ENCODE peak calls at places on chromosomes 13 and 19, in seven cellular contexts. One of them, this sample, is unnamed.
A peak's percentile ranks its signal among the peaks of the same experiment; 100 is the strongest.

GRCh38 chr13:80339841-80340642 is 884 bp downstream of the SPRY2 start:
- DNase-seq in fibroblast of pulmonary artery: peak; percentile 42
- DNase-seq in left ventricle myocardium inferior: peak; percentile 52
- DNase-seq in fibroblast of the aortic adventitia: peak; percentile 51
- DNase-seq in endodermal cell: peak; percentile 71
- DNase-seq in AG09309: no peak
- DNase-seq in lower leg skin: peak; percentile 89
- DNase-seq in this sample: no peak

GRCh38 chr19:57282011-57282636 is 1.8 kb downstream of the ZNF460 start:
- DNase-seq in left ventricle myocardium inferior: no peak
- DNase-seq in endodermal cell: no peak
- DNase-seq in lower leg skin: no peak
- DNase-seq in AG09309: no peak
- DNase-seq in fibroblast of the aortic adventitia: no peak
- DNase-seq in fibroblast of pulmonary artery: no peak
- DNase-seq in this sample: no peak

GRCh38 chr19:14517446-14517839 is 754 bp downstream of the DNAJB1 start:
- DNase-seq in AG09309: no peak
- DNase-seq in lower leg skin: no peak
- DNase-seq in fibroblast of pulmonary artery: peak; percentile 27
- DNase-seq in endodermal cell: no peak
- DNase-seq in fibroblast of the aortic adventitia: peak; percentile 37
- DNase-seq in left ventricle myocardium inferior: no peak
- DNase-seq in this sample: peak; percentile 65

GRCh38 chr19:9500796-9501195 is 2.4 kb upstream of the ZNF560 start:
- DNase-seq in endodermal cell: no peak
- DNase-seq in fibroblast of pulmonary artery: no peak
- DNase-seq in lower leg skin: no peak
- DNase-seq in left ventricle myocardium inferior: no peak
- DNase-seq in AG09309: no peak
- DNase-seq in fibroblast of the aortic adventitia: no peak
- DNase-seq in this sample: no peak

GRCh38 chr13:46523972-46524737 is 28.8 kb upstream of the LRCH1 start:
- DNase-seq in endodermal cell: no peak
- DNase-seq in lower leg skin: no peak
- DNase-seq in AG09309: no peak
- DNase-seq in fibroblast of pulmonary artery: peak; percentile 84
- DNase-seq in fibroblast of the aortic adventitia: peak; percentile 80
- DNase-seq in left ventricle myocardium inferior: no peak
- DNase-seq in this sample: peak; percentile 41

GRCh38 chr13:83796364-83796763 is 85.9 kb downstream of the SLITRK1 start:
- DNase-seq in endodermal cell: no peak
- DNase-seq in AG09309: no peak
- DNase-seq in lower leg skin: no peak
- DNase-seq in fibroblast of the aortic adventitia: no peak
- DNase-seq in left ventricle myocardium inferior: no peak
- DNase-seq in fibroblast of pulmonary artery: no peak
- DNase-seq in this sample: no peak

GRCh38 chr13:112744306-112745021 is 54.6 kb downstream of the ATP11A start:
- DNase-seq in left ventricle myocardium inferior: no peak
- DNase-seq in fibroblast of pulmonary artery: peak; percentile 46
- DNase-seq in AG09309: no peak
- DNase-seq in endodermal cell: no peak
- DNase-seq in fibroblast of the aortic adventitia: peak; percentile 52
- DNase-seq in lower leg skin: no peak
- DNase-seq in this sample: peak; percentile 43

GRCh38 chr13:99828114-99828513 is 143.5 kb downstream of the ZIC5 start:
- DNase-seq in lower leg skin: no peak
- DNase-seq in AG09309: no peak
- DNase-seq in left ventricle myocardium inferior: no peak
- DNase-seq in endodermal cell: no peak
- DNase-seq in fibroblast of the aortic adventitia: no peak
- DNase-seq in fibroblast of pulmonary artery: no peak
- DNase-seq in this sample: no peak

GRCh38 chr13:51151463-51151862 is 40.4 kb upstream of the C13orf42 start:
- DNase-seq in AG09309: no peak
- DNase-seq in fibroblast of the aortic adventitia: no peak
- DNase-seq in fibroblast of pulmonary artery: no peak
- DNase-seq in left ventricle myocardium inferior: no peak
- DNase-seq in endodermal cell: no peak
- DNase-seq in lower leg skin: no peak
- DNase-seq in this sample: no peak

GRCh38 chr13:45331123-45331619 is 9.8 kb downstream of the TPT1 start:
- DNase-seq in lower leg skin: no peak
- DNase-seq in fibroblast of pulmonary artery: no peak
- DNase-seq in left ventricle myocardium inferior: no peak
- DNase-seq in fibroblast of the aortic adventitia: no peak
- DNase-seq in AG09309: no peak
- DNase-seq in endodermal cell: no peak
- DNase-seq in this sample: peak; percentile 45

GRCh38 chr13:100636441-100636840 is 38.2 kb downstream of the TMTC4 start:
- DNase-seq in AG09309: no peak
- DNase-seq in lower leg skin: no peak
- DNase-seq in fibroblast of pulmonary artery: no peak
- DNase-seq in fibroblast of the aortic adventitia: no peak
- DNase-seq in endodermal cell: no peak
- DNase-seq in left ventricle myocardium inferior: no peak
- DNase-seq in this sample: no peak

GRCh38 chr13:20565120-20565736 is 1.7 kb upstream of the IFT88 start:
- DNase-seq in left ventricle myocardium inferior: no peak
- DNase-seq in fibroblast of the aortic adventitia: no peak
- DNase-seq in lower leg skin: no peak
- DNase-seq in fibroblast of pulmonary artery: no peak
- DNase-seq in endodermal cell: no peak
- DNase-seq in AG09309: no peak
- DNase-seq in this sample: no peak

GRCh38 chr19:17834350-17835181 is 13.2 kb downstream of the JAK3 start:
- DNase-seq in endodermal cell: peak; percentile 72
- DNase-seq in lower leg skin: no peak
- DNase-seq in fibroblast of the aortic adventitia: no peak
- DNase-seq in AG09309: no peak
- DNase-seq in left ventricle myocardium inferior: no peak
- DNase-seq in fibroblast of pulmonary artery: no peak
- DNase-seq in this sample: no peak

GRCh38 chr13:27034678-27035111 is 136.9 kb downstream of the USP12 start:
- DNase-seq in fibroblast of the aortic adventitia: no peak
- DNase-seq in left ventricle myocardium inferior: no peak
- DNase-seq in fibroblast of pulmonary artery: no peak
- DNase-seq in endodermal cell: peak; percentile 80
- DNase-seq in lower leg skin: peak; percentile 79
- DNase-seq in AG09309: no peak
- DNase-seq in this sample: peak; percentile 20

GRCh38 chr19:44644391-44645016 is 794 bp downstream of the PVR start:
- DNase-seq in AG09309: no peak
- DNase-seq in lower leg skin: no peak
- DNase-seq in left ventricle myocardium inferior: no peak
- DNase-seq in fibroblast of pulmonary artery: peak; percentile 37
- DNase-seq in endodermal cell: peak; percentile 84
- DNase-seq in fibroblast of the aortic adventitia: peak; percentile 44
- DNase-seq in this sample: no peak

GRCh38 chr13:109383683-109384082 is 402.7 kb downstream of the IRS2 start:
- DNase-seq in left ventricle myocardium inferior: no peak
- DNase-seq in AG09309: peak; percentile 29
- DNase-seq in lower leg skin: no peak
- DNase-seq in fibroblast of pulmonary artery: peak; percentile 61
- DNase-seq in endodermal cell: no peak
- DNase-seq in fibroblast of the aortic adventitia: no peak
- DNase-seq in this sample: peak; percentile 82

GRCh38 chr13:25619897-25620296 is 248.1 kb downstream of the ATP8A2 start:
- DNase-seq in lower leg skin: no peak
- DNase-seq in fibroblast of the aortic adventitia: no peak
- DNase-seq in endodermal cell: no peak
- DNase-seq in fibroblast of pulmonary artery: no peak
- DNase-seq in AG09309: no peak
- DNase-seq in left ventricle myocardium inferior: no peak
- DNase-seq in this sample: no peak

GRCh38 chr13:111920932-111921705 is 145.8 kb upstream of the SOX1 start:
- DNase-seq in fibroblast of pulmonary artery: no peak
- DNase-seq in AG09309: no peak
- DNase-seq in left ventricle myocardium inferior: no peak
- DNase-seq in endodermal cell: peak; percentile 45
- DNase-seq in lower leg skin: peak; percentile 64
- DNase-seq in fibroblast of the aortic adventitia: no peak
- DNase-seq in this sample: no peak

DNA sequence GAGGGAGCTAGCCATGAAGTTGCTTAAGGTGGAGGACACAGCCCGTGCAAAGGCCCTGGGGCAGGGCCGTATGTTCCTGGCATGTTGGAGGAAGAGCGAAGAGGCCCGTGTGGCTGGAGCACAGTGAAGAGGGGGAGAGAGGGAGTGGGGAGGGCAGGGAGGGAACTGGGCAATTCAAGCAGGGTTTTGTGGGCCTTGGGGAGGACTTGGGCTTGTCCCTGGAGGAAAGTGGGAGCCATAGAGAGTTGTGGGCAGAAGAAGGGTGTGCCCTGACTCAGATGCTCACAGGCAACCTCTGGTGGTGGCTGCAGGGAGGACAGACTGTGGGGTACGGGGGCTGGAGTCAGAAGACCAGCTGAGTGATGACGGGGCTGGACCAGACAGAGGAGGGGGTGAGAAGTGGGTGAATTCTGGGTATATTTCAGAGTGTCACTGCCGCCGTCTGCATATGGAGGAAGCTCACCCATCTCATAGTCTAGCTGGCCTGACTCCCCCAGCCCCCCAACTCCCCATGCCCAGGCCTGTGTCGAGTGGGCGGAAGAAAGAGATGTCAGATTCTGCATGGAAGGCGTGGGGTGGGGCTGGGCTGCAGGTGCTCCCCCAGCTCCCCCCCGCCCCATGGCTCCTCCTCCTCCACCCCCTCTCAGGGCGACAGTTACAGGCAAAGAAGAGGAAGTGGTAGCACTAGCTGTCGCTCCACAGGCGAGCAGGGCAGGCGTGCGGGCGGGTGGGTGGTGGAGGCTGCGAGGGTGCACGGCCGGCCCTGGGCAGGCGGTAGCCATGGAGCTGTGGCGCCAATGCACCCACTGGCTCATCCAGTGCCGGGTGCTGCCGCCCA is at the start of gene VAV1:
- DNase-seq in fibroblast of the aortic adventitia: no peak
- DNase-seq in endodermal cell: peak; percentile 57
- DNase-seq in fibroblast of pulmonary artery: no peak
- DNase-seq in left ventricle myocardium inferior: peak; percentile 58
- DNase-seq in AG09309: no peak
- DNase-seq in lower leg skin: peak; percentile 90
- DNase-seq in this sample: no peak
- H3K4me3 ChIP-seq in fibroblast of the aortic adventitia: no peak within 1 kb of the TSS
- H3K4me3 ChIP-seq in endodermal cell: no peak within 1 kb of the TSS
- H3K4me3 ChIP-seq in fibroblast of pulmonary artery: no peak within 1 kb of the TSS
- H3K4me3 ChIP-seq in left ventricle myocardium inferior: peak within 1 kb of the TSS; percentile 52
- H3K4me3 ChIP-seq in AG09309: no peak within 1 kb of the TSS
- H3K4me3 ChIP-seq in lower leg skin: peak within 1 kb of the TSS; percentile 22
- H3K4me3 ChIP-seq in this sample: no peak within 1 kb of the TSS

GRCh38 chr19:29290853-29291252 is 77.9 kb upstream of the UQCRFS1 start:
- DNase-seq in fibroblast of pulmonary artery: no peak
- DNase-seq in fibroblast of the aortic adventitia: no peak
- DNase-seq in AG09309: no peak
- DNase-seq in lower leg skin: no peak
- DNase-seq in endodermal cell: peak; percentile 58
- DNase-seq in left ventricle myocardium inferior: no peak
- DNase-seq in this sample: no peak
- TF ChIP-seq CTCF in fibroblast of pulmonary artery: no peak
- TF ChIP-seq CTCF in fibroblast of the aortic adventitia: no peak
- TF ChIP-seq CTCF in AG09309: no peak
- TF ChIP-seq CTCF in lower leg skin: no peak
- TF ChIP-seq CTCF in endodermal cell: peak; percentile 57
- TF ChIP-seq CTCF in left ventricle myocardium inferior: no peak
- TF ChIP-seq CTCF in this sample: no peak

GRCh38 chr19:49152218-49152550 is 3.0 kb downstream of the HRC start:
- DNase-seq in fibroblast of the aortic adventitia: no peak
- DNase-seq in AG09309: no peak
- DNase-seq in fibroblast of pulmonary artery: no peak
- DNase-seq in left ventricle myocardium inferior: no peak
- DNase-seq in endodermal cell: no peak
- DNase-seq in lower leg skin: no peak
- DNase-seq in this sample: no peak

GRCh38 chr19:49151339-49152217 is 3.6 kb downstream of the HRC start:
- DNase-seq in fibroblast of the aortic adventitia: peak; percentile 28
- DNase-seq in endodermal cell: peak; percentile 99
- DNase-seq in lower leg skin: peak; percentile 97
- DNase-seq in left ventricle myocardium inferior: peak; percentile 56
- DNase-seq in AG09309: no peak
- DNase-seq in fibroblast of pulmonary artery: peak; percentile 33
- DNase-seq in this sample: peak; percentile 66

GRCh38 chr19:49149652-49150105 is 5.5 kb downstream of the HRC start:
- DNase-seq in fibroblast of pulmonary artery: peak; percentile 91
- DNase-seq in AG09309: peak; percentile 59
- DNase-seq in fibroblast of the aortic adventitia: peak; percentile 90
- DNase-seq in lower leg skin: peak; percentile 94
- DNase-seq in endodermal cell: peak; percentile 93
- DNase-seq in left ventricle myocardium inferior: peak; percentile 61
- DNase-seq in this sample: peak; percentile 75

GRCh38 chr19:49150106-49150943 is 4.9 kb downstream of the HRC start:
- DNase-seq in fibroblast of the aortic adventitia: peak; percentile 65
- DNase-seq in endodermal cell: peak; percentile 93
- DNase-seq in fibroblast of pulmonary artery: peak; percentile 72
- DNase-seq in AG09309: peak; percentile 13
- DNase-seq in left ventricle myocardium inferior: peak; percentile 85
- DNase-seq in lower leg skin: peak; percentile 96
- DNase-seq in this sample: peak; percentile 74

DNA sequence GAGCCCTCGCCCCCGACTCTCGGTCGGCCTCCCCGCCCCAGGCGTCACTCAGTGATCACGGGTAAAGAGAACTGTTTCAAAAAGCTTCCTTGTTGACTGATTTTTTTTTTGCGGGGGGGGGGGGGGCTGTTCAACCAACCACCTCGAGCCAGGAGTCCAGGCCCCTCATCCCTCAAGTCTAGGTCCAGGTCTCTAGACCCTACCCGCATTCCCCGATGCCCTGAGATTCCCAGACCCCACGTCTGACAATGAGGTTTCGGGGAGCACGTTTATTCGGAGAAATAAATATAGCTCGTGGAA is 4.3 kb downstream of the HRC start:
- DNase-seq in endodermal cell: no peak
- DNase-seq in fibroblast of the aortic adventitia: no peak
- DNase-seq in AG09309: no peak
- DNase-seq in fibroblast of pulmonary artery: no peak
- DNase-seq in lower leg skin: no peak
- DNase-seq in left ventricle myocardium inferior: no peak
- DNase-seq in this sample: no peak
- H3K4me3 ChIP-seq in endodermal cell: peak overlapping the region; percentile 94
- H3K4me3 ChIP-seq in fibroblast of the aortic adventitia: peak overlapping the region; percentile 93
- H3K4me3 ChIP-seq in AG09309: peak overlapping the region; percentile 76
- H3K4me3 ChIP-seq in fibroblast of pulmonary artery: peak overlapping the region; percentile 85
- H3K4me3 ChIP-seq in lower leg skin: peak overlapping the region; percentile 63
- H3K4me3 ChIP-seq in left ventricle myocardium inferior: peak overlapping the region; percentile 80
- H3K4me3 ChIP-seq in this sample: peak overlapping the region; percentile 95

DNA sequence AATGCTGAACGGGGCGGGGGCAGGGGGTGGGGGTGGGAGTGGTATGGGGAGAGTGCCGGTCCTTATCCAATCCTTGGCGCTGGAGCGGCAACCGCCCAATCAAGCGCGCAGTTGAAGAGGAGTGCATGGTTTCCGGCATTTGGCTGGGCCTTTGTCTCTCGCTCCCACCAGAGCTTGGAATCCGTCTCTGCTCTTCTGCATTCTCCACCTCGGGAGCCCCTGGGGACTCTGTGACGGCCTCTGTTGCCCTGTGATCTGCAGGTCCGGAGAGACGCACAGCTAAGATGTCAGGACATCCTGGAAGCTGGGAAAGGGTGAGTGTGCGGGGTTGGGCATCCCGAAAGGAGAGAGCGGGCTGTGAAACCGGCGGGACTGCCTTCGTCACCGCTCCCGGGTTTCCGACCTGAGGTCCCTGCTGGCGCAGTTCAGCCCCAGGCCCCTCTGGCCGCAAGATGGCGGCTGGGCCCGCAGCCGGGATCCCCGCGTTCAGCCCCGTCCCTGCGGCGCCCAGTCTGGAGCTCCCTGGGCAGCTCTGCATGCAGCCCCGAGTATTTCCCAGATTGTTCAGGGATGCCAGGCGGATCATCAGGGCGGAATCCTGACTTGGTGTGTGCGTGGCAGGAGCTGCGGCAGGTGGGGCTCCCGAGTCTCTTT is 53.6 kb upstream of the ZNF254 start:
- DNase-seq in AG09309: peak; percentile 68
- DNase-seq in left ventricle myocardium inferior: peak; percentile 90
- DNase-seq in endodermal cell: peak; percentile 97
- DNase-seq in lower leg skin: peak; percentile 97
- DNase-seq in fibroblast of pulmonary artery: peak; percentile 93
- DNase-seq in fibroblast of the aortic adventitia: peak; percentile 90
- DNase-seq in this sample: peak; percentile 88
- TF ChIP-seq CTCF in AG09309: no peak
- TF ChIP-seq CTCF in left ventricle myocardium inferior: peak; percentile 19
- TF ChIP-seq CTCF in endodermal cell: peak; percentile 38
- TF ChIP-seq CTCF in lower leg skin: no peak
- TF ChIP-seq CTCF in fibroblast of pulmonary artery: no peak
- TF ChIP-seq CTCF in fibroblast of the aortic adventitia: no peak
- TF ChIP-seq CTCF in this sample: no peak